ENCODE peak calls at places on chromosome 16, in eight cellular contexts. A is aorta; Q is transverse colon; X is CD8-positive, alpha-beta T cell; L is cardiac muscle cell; O is neuronal stem cell; N is RWPE2; R is SJCRH30. C is an unnamed sample.

GRCh38 chr16:64238576-64238975 is 883.3 kb downstream of the CDH11 start:
- DNase-seq in X (no peak), N (no peak), L (no peak), A (no peak), R (no peak), Q (no peak), O (no peak), C (no peak)

GRCh38 chr16:8564934-8565345 is 25.4 kb downstream of the TMEM114 start:
- DNase-seq in L (no peak), Q (no peak), X (no peak), O (no peak), R (no peak), N (no peak), A (no peak), C (no peak)

GRCh38 chr16:1042776-1043349 is 29.7 kb upstream of the SSTR5 start:
- DNase-seq in L (no peak), Q (no peak), O (no peak), R (no peak), X (no peak), A (no peak), N (no peak), C (no peak)

GRCh38 chr16:23962001-23962400 is 126.2 kb downstream of the PRKCB start:
- DNase-seq in O (no peak), A (no peak), N (no peak), L (no peak), X (no peak), Q (no peak), R (no peak), C (no peak)

GRCh38 chr16:1082266-1082951 is 9.9 kb downstream of the SSTR5 start:
- DNase-seq in N (no peak), A (no peak), L (peak; percentile 48), X (no peak), Q (no peak), R (no peak), O (no peak), C (no peak)

GRCh38 chr16:64475627-64476351 is 646.1 kb downstream of the CDH11 start:
- DNase-seq in O (no peak), L (peak; percentile 60), N (no peak), A (no peak), R (peak; percentile 75), Q (no peak), X (no peak), C (no peak)

GRCh38 chr16:1150511-1150982 is 2.4 kb upstream of the CACNA1H start:
- DNase-seq in R (peak; percentile 56), X (peak; percentile 11), L (no peak), A (no peak), O (no peak), Q (no peak), N (no peak), C (no peak)

GRCh38 chr16:73735018-73735417 is 561.6 kb upstream of the PSMD7 start:
- DNase-seq in L (peak; percentile 44), R (no peak), N (no peak), Q (no peak), O (no peak), X (no peak), A (no peak), C (no peak)

GRCh38 chr16:89373355-89374110 is 116.8 kb downstream of the ANKRD11 start:
- DNase-seq in A (peak; percentile 86), L (peak; percentile 44), O (no peak), Q (no peak), R (no peak), N (no peak), X (no peak), C (no peak)

GRCh38 chr16:4927661-4928060 is 9.3 kb downstream of the PPL start:
- DNase-seq in Q (no peak), L (no peak), N (no peak), X (no peak), A (no peak), R (no peak), O (no peak), C (no peak)

GRCh38 chr16:81319221-81319912 is 4.6 kb downstream of the GAN start:
- DNase-seq in R (no peak), A (no peak), L (peak; percentile 53), N (no peak), X (no peak), Q (no peak), O (no peak), C (no peak)

GRCh38 chr16:14322186-14322585 is 251.1 kb downstream of the MRTFB start:
- DNase-seq in O (no peak), L (no peak), N (no peak), X (no peak), Q (no peak), R (no peak), A (peak; percentile 1), C (no peak)

DNA sequence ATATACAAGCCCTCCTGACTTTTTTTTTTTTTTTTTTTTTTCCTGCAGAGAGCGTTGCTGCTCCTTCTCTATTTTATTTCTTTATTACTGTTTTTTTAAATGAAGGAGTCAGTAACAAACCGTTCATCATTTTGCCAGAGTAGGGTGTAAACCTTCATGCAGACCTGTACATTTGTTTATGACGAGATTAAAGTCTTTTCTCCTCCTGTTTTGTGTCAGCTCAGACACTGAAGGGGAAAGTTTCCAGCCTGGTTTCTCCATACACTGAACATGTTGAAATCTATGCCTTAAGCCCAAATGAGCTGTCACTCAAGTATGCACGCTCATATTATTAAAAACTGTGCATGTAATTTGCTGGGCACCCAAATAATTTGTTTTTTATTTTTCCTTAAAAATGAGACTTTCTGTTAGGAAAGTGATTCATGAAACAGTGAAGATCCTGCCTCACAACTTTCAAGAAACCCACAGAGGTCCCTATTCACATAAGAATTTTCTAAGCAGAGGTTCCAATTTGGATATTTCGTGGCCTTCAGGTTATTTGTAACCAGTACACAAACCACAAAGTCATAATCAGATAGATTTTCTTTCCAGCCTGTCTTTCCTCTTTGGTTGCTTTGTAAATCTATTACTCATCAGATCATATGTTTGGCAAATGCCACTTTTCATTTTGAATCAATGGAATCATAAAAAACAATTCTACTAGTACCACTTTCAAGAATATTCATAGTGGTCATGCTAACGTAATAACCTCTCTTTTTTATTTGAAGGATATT is 700.3 kb downstream of the MAF start:
- DNase-seq in X (no peak), A (no peak), L (no peak), Q (no peak), N (no peak), R (no peak), O (no peak), C (no peak)
- H3K4me1 ChIP-seq in X (no peaks in the 10 kb centered on the region), A (no peaks in the 10 kb centered on the region), L (no peaks in the 10 kb centered on the region), Q (no peaks in the 10 kb centered on the region), N (no peaks in the 10 kb centered on the region), R (no peaks in the 10 kb centered on the region), O (no peaks in the 10 kb centered on the region), C (peaks cover 7% of the 10 kb centered on the region)

DNA sequence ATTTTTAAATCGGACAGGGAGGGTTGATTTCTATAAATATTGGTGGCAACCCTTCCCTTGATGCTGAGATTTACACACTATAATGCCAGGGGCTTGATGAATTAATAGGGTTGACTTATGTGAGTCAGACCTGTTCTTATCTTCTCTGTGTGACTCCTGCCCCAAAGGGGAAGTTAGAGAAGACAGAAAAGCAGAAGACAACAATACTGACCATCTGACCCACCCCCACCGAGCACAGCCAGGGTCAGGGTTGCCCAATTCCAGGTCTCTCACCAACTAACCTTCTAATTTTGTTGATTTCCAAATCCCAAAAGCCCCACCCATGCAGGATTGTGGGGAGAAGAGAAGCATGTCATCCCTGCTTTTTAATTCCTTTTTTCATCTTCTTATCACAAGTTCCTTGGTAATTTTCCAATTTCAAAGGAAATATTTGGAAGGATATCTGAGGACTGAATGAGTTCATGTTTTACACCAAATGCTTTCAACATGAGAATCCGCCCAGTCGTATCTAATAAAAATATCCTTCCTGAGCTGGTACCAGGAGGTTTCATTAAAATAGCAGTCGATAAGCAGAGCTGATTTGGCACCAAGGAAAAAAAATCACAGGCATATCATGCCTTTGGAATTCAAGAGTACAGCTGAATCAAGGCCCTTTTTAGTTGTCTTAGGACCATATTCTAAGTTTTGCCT is 603.4 kb upstream of the CDH11 start:
- DNase-seq in R (no peak), N (no peak), A (no peak), Q (no peak), O (no peak), L (peak; percentile 66), X (no peak), C (no peak)
- H3K27ac ChIP-seq in R (no peak overlapping the region), N (peak overlapping the region; percentile 16), A (no peak overlapping the region), Q (no peak overlapping the region), O (no peak overlapping the region), L (no peak overlapping the region), X (no peak overlapping the region), C (no peak overlapping the region)

GRCh38 chr16:46857261-46857962 is 26.4 kb upstream of the C16orf87 start:
- DNase-seq in L (peak; percentile 50), R (peak; percentile 51), A (no peak), O (no peak), X (no peak), Q (no peak), N (no peak), C (no peak)
- H3K4me1 ChIP-seq in L (no peaks in the 10 kb centered on the region), R (no peaks in the 10 kb centered on the region), A (no peaks in the 10 kb centered on the region), O (no peaks in the 10 kb centered on the region), X (no peaks in the 10 kb centered on the region), Q (peaks cover 4% of the 10 kb centered on the region), N (peaks cover 14% of the 10 kb centered on the region), C (no peaks in the 10 kb centered on the region)

GRCh38 chr16:11102523-11102898 is 153.5 kb downstream of the SOCS1 start:
- DNase-seq in O (no peak), L (no peak), X (no peak), N (no peak), Q (no peak), A (no peak), R (no peak), C (no peak)

GRCh38 chr16:11100239-11100750 is 155.7 kb downstream of the SOCS1 start:
- DNase-seq in Q (peak; percentile 53), R (peak; percentile 84), A (peak; percentile 71), X (no peak), O (no peak), N (no peak), L (peak; percentile 95), C (no peak)

GRCh38 chr16:11101695-11102522 is 154.1 kb downstream of the SOCS1 start:
- DNase-seq in L (peak; percentile 87), X (no peak), R (no peak), O (no peak), Q (no peak), N (no peak), A (no peak), C (no peak)

GRCh38 chr16:11099672-11100195 is 155.4 kb downstream of the CLEC16A start:
- DNase-seq in A (no peak), Q (no peak), R (no peak), O (no peak), N (no peak), X (no peak), L (no peak), C (no peak)

DNA sequence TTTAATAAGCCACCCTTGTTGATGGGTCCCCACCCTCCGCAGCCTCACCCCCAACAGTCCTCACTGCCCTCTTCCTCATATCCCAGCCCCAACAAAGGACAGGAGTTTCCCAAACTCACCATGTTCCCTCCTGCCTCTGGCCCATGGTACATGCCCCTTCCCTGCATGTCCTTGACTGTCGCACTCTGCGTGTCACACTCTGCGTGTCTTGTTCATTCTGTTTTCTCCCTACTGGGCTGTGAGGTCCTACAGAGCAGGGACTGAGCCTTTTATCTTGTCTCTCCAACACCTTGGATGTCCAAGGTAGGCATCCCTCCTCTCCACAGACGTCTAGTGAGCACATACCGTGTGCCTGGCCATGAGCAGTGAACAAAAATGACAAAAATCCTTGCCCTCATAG is 154.7 kb downstream of the SOCS1 start:
- DNase-seq in O (no peak), R (no peak), Q (no peak), X (no peak), L (no peak), N (no peak), A (no peak), C (no peak)
- H3K27ac ChIP-seq in O (no peak overlapping the region), R (no peak overlapping the region), Q (peak overlapping the region; percentile 78), X (no peak overlapping the region), L (peak overlapping the region; percentile 42), N (no peak overlapping the region), A (no peak overlapping the region), C (peak overlapping the region; percentile 48)